ENCODE peak calls at places on chromosomes 5 and 9, in six cellular contexts. M, N, Y, D, R and B are unnamed samples.

GRCh38 chr9:114551750-114552685 is 35.6 kb upstream of the ATP6V1G1 start:
- DNase-seq in M (no peak), N (no peak), Y (peak), D (no peak), R (peak), B (peak)

GRCh38 chr9:7756088-7756487 is 43.5 kb downstream of the DMAC1 start:
- DNase-seq in M (no peak), N (no peak), Y (peak), D (peak), R (no peak), B (no peak)

GRCh38 chr9:86660146-86660545 is 287.2 kb downstream of the GAS1 start:
- DNase-seq in M (no peak), N (no peak), Y (no peak), D (no peak), R (no peak), B (no peak)

GRCh38 chr9:37550781-37551180 is 25.4 kb downstream of the FBXO10 start:
- DNase-seq in M (no peak), N (no peak), Y (no peak), D (no peak), R (no peak), B (no peak)

GRCh38 chr5:52881468-52881867 is 93.8 kb downstream of the ITGA1 start:
- DNase-seq in M (no peak), N (no peak), Y (no peak), D (no peak), R (no peak), B (no peak)

GRCh38 chr5:125269926-125270325 is 523.5 kb upstream of the ZNF608 start:
- DNase-seq in M (no peak), N (no peak), Y (no peak), D (no peak), R (no peak), B (no peak)

GRCh38 chr5:173420108-173420507 is 91.9 kb upstream of the STC2 start:
- DNase-seq in M (no peak), N (no peak), Y (no peak), D (no peak), R (no peak), B (no peak)

GRCh38 chr9:18824095-18824666 is 208.8 kb downstream of the SAXO1 start:
- DNase-seq in M (no peak), N (no peak), Y (peak), D (no peak), R (peak), B (no peak)

GRCh38 chr9:124873664-124874063 is 11.7 kb downstream of the ARPC5L start:
- DNase-seq in M (no peak), N (no peak), Y (no peak), D (no peak), R (no peak), B (no peak)

GRCh38 chr5:155052532-155052931 is 39.0 kb downstream of the KIF4B start:
- DNase-seq in M (peak), N (no peak), Y (no peak), D (no peak), R (no peak), B (no peak)

GRCh38 chr5:73391441-73391871 is 57.1 kb downstream of the FOXD1 start:
- DNase-seq in M (no peak), N (no peak), Y (no peak), D (no peak), R (no peak), B (no peak)

GRCh38 chr5:124504081-124504916 is 242.1 kb downstream of the ZNF608 start:
- DNase-seq in M (no peak), N (no peak), Y (no peak), D (peak), R (no peak), B (no peak)

GRCh38 chr9:118578467-118578866 is 790.8 kb downstream of the BRINP1 start:
- DNase-seq in M (no peak), N (no peak), Y (no peak), D (no peak), R (no peak), B (no peak)

GRCh38 chr9:93096811-93097382 is 880 bp downstream of the CARD19 start:
- DNase-seq in M (no peak), N (no peak), Y (peak), D (no peak), R (no peak), B (peak)

GRCh38 chr5:35675392-35675791 is 57.7 kb downstream of the SPEF2 start:
- DNase-seq in M (no peak), N (no peak), Y (no peak), D (no peak), R (no peak), B (no peak)

GRCh38 chr5:78544531-78545200 is 103.9 kb downstream of the LHFPL2 start:
- DNase-seq in M (no peak), N (no peak), Y (no peak), D (no peak), R (peak), B (no peak)

GRCh38 chr5:55278778-55279177 is 28.7 kb downstream of the DHX29 start:
- DNase-seq in M (no peak), N (no peak), Y (peak), D (no peak), R (no peak), B (no peak)

GRCh38 chr5:36494756-36495637 is 111.4 kb upstream of the SLC1A3 start:
- DNase-seq in M (no peak), N (no peak), Y (no peak), D (no peak), R (no peak), B (no peak)

GRCh38 chr5:113531760-113532159 is 18.3 kb downstream of the YTHDC2 start:
- DNase-seq in M (no peak), N (no peak), Y (no peak), D (no peak), R (no peak), B (no peak)

GRCh38 chr5:167624053-167624452 is 667.4 kb upstream of the WWC1 start:
- DNase-seq in M (no peak), N (no peak), Y (no peak), D (no peak), R (no peak), B (no peak)

GRCh38 chr5:144915452-144915851 is 744.8 kb downstream of the KCTD16 start:
- DNase-seq in M (no peak), N (no peak), Y (peak), D (no peak), R (no peak), B (no peak)

GRCh38 chr5:110104728-110105127 is 415.0 kb downstream of the MAN2A1 start:
- DNase-seq in M (no peak), N (no peak), Y (no peak), D (no peak), R (no peak), B (no peak)

GRCh38 chr9:37422289-37423104 is at the start of gene GRHPR:
- DNase-seq in M (peak), N (peak), Y (peak), D (peak), R (peak), B (peak)

GRCh38 chr5:54296386-54296785 is 14.0 kb downstream of the ARL15 start:
- DNase-seq in M (peak), N (no peak), Y (no peak), D (no peak), R (peak), B (no peak)